ENCODE peak calls at places on chromosome 19, in five cellular contexts. One of them, this sample, is unnamed.

GRCh38 chr19:13961826-13962737 is 9.8 kb downstream of the DCAF15 start:
- DNase-seq in CD8-positive, alpha-beta T cell: no peak
- DNase-seq in activated CD4-positive, alpha-beta T cell treated with anti-CD3 and anti-CD28 coated beads, Interleukin-2, amount 50 U/mL, for 1 hour: no peak
- DNase-seq in HS-27A: no peak
- DNase-seq in right cardiac atrium: peak
- DNase-seq in this sample: no peak

GRCh38 chr19:46065486-46065885 is 24.7 kb upstream of the IGFL4 start:
- DNase-seq in right cardiac atrium: no peak
- DNase-seq in HS-27A: no peak
- DNase-seq in CD8-positive, alpha-beta T cell: no peak
- DNase-seq in activated CD4-positive, alpha-beta T cell treated with anti-CD3 and anti-CD28 coated beads, Interleukin-2, amount 50 U/mL, for 1 hour: no peak
- DNase-seq in this sample: no peak

GRCh38 chr19:21604351-21604926 is 99.0 kb downstream of the ZNF429 start:
- DNase-seq in right cardiac atrium: no peak
- DNase-seq in activated CD4-positive, alpha-beta T cell treated with anti-CD3 and anti-CD28 coated beads, Interleukin-2, amount 50 U/mL, for 1 hour: no peak
- DNase-seq in CD8-positive, alpha-beta T cell: no peak
- DNase-seq in HS-27A: no peak
- DNase-seq in this sample: no peak

GRCh38 chr19:20278342-20278741 is 111.3 kb downstream of the ZNF486 start:
- DNase-seq in HS-27A: no peak
- DNase-seq in right cardiac atrium: no peak
- DNase-seq in CD8-positive, alpha-beta T cell: no peak
- DNase-seq in activated CD4-positive, alpha-beta T cell treated with anti-CD3 and anti-CD28 coated beads, Interleukin-2, amount 50 U/mL, for 1 hour: no peak
- DNase-seq in this sample: no peak

GRCh38 chr19:46913852-46914430 is 53.1 kb downstream of the ARHGAP35 start:
- DNase-seq in CD8-positive, alpha-beta T cell: no peak
- DNase-seq in HS-27A: no peak
- DNase-seq in activated CD4-positive, alpha-beta T cell treated with anti-CD3 and anti-CD28 coated beads, Interleukin-2, amount 50 U/mL, for 1 hour: no peak
- DNase-seq in right cardiac atrium: no peak
- DNase-seq in this sample: peak

GRCh38 chr19:14368011-14368513 is 13.2 kb upstream of the ADGRE5 start:
- DNase-seq in HS-27A: no peak
- DNase-seq in activated CD4-positive, alpha-beta T cell treated with anti-CD3 and anti-CD28 coated beads, Interleukin-2, amount 50 U/mL, for 1 hour: no peak
- DNase-seq in CD8-positive, alpha-beta T cell: no peak
- DNase-seq in right cardiac atrium: no peak
- DNase-seq in this sample: no peak

GRCh38 chr19:6753178-6754031 is 13.8 kb downstream of the SH2D3A start:
- DNase-seq in activated CD4-positive, alpha-beta T cell treated with anti-CD3 and anti-CD28 coated beads, Interleukin-2, amount 50 U/mL, for 1 hour: peak
- DNase-seq in CD8-positive, alpha-beta T cell: peak
- DNase-seq in right cardiac atrium: peak
- DNase-seq in HS-27A: no peak
- DNase-seq in this sample: no peak

GRCh38 chr19:53545271-53546065 is 7.5 kb downstream of the ZNF331 start:
- DNase-seq in CD8-positive, alpha-beta T cell: no peak
- DNase-seq in HS-27A: peak
- DNase-seq in right cardiac atrium: no peak
- DNase-seq in activated CD4-positive, alpha-beta T cell treated with anti-CD3 and anti-CD28 coated beads, Interleukin-2, amount 50 U/mL, for 1 hour: no peak
- DNase-seq in this sample: peak

GRCh38 chr19:18895038-18895827 is 725 bp downstream of the CERS1 start:
- DNase-seq in activated CD4-positive, alpha-beta T cell treated with anti-CD3 and anti-CD28 coated beads, Interleukin-2, amount 50 U/mL, for 1 hour: no peak
- DNase-seq in CD8-positive, alpha-beta T cell: no peak
- DNase-seq in right cardiac atrium: peak
- DNase-seq in HS-27A: no peak
- DNase-seq in this sample: peak

GRCh38 chr19:4066176-4066606 is 508 bp downstream of the ZBTB7A start:
- DNase-seq in right cardiac atrium: peak
- DNase-seq in activated CD4-positive, alpha-beta T cell treated with anti-CD3 and anti-CD28 coated beads, Interleukin-2, amount 50 U/mL, for 1 hour: peak
- DNase-seq in HS-27A: no peak
- DNase-seq in CD8-positive, alpha-beta T cell: peak
- DNase-seq in this sample: no peak

GRCh38 chr19:28710278-28710677 is 502.7 kb downstream of the UQCRFS1 start:
- DNase-seq in activated CD4-positive, alpha-beta T cell treated with anti-CD3 and anti-CD28 coated beads, Interleukin-2, amount 50 U/mL, for 1 hour: no peak
- DNase-seq in right cardiac atrium: no peak
- DNase-seq in CD8-positive, alpha-beta T cell: no peak
- DNase-seq in HS-27A: no peak
- DNase-seq in this sample: peak

GRCh38 chr19:32311371-32311770 is 34.0 kb upstream of the ZNF507 start:
- DNase-seq in right cardiac atrium: no peak
- DNase-seq in CD8-positive, alpha-beta T cell: no peak
- DNase-seq in activated CD4-positive, alpha-beta T cell treated with anti-CD3 and anti-CD28 coated beads, Interleukin-2, amount 50 U/mL, for 1 hour: no peak
- DNase-seq in HS-27A: no peak
- DNase-seq in this sample: no peak

GRCh38 chr19:1417681-1418493 is 10.5 kb downstream of the DAZAP1 start:
- DNase-seq in right cardiac atrium: peak
- DNase-seq in activated CD4-positive, alpha-beta T cell treated with anti-CD3 and anti-CD28 coated beads, Interleukin-2, amount 50 U/mL, for 1 hour: no peak
- DNase-seq in CD8-positive, alpha-beta T cell: no peak
- DNase-seq in HS-27A: no peak
- DNase-seq in this sample: no peak

GRCh38 chr19:9986787-9987281 is 23.5 kb downstream of the COL5A3 start:
- DNase-seq in CD8-positive, alpha-beta T cell: no peak
- DNase-seq in activated CD4-positive, alpha-beta T cell treated with anti-CD3 and anti-CD28 coated beads, Interleukin-2, amount 50 U/mL, for 1 hour: no peak
- DNase-seq in right cardiac atrium: peak
- DNase-seq in HS-27A: no peak
- DNase-seq in this sample: no peak

GRCh38 chr19:20662421-20663105 is 1.2 kb upstream of the ZNF626 start:
- DNase-seq in activated CD4-positive, alpha-beta T cell treated with anti-CD3 and anti-CD28 coated beads, Interleukin-2, amount 50 U/mL, for 1 hour: no peak
- DNase-seq in CD8-positive, alpha-beta T cell: no peak
- DNase-seq in right cardiac atrium: no peak
- DNase-seq in HS-27A: no peak
- DNase-seq in this sample: no peak

GRCh38 chr19:3360494-3361383 is 5.6 kb upstream of the NFIC start:
- DNase-seq in activated CD4-positive, alpha-beta T cell treated with anti-CD3 and anti-CD28 coated beads, Interleukin-2, amount 50 U/mL, for 1 hour: peak
- DNase-seq in right cardiac atrium: peak
- DNase-seq in CD8-positive, alpha-beta T cell: peak
- DNase-seq in HS-27A: no peak
- DNase-seq in this sample: peak

GRCh38 chr19:18634612-18635290 is 2.1 kb upstream of the KLHL26 start:
- DNase-seq in CD8-positive, alpha-beta T cell: no peak
- DNase-seq in right cardiac atrium: peak
- DNase-seq in HS-27A: no peak
- DNase-seq in activated CD4-positive, alpha-beta T cell treated with anti-CD3 and anti-CD28 coated beads, Interleukin-2, amount 50 U/mL, for 1 hour: no peak
- DNase-seq in this sample: no peak

GRCh38 chr19:43300876-43301765 is 31.8 kb upstream of the PSG9 start:
- DNase-seq in CD8-positive, alpha-beta T cell: no peak
- DNase-seq in activated CD4-positive, alpha-beta T cell treated with anti-CD3 and anti-CD28 coated beads, Interleukin-2, amount 50 U/mL, for 1 hour: no peak
- DNase-seq in HS-27A: no peak
- DNase-seq in right cardiac atrium: no peak
- DNase-seq in this sample: peak

GRCh38 chr19:40465025-40465780 is at the start of gene BLVRB:
- DNase-seq in right cardiac atrium: no peak
- DNase-seq in CD8-positive, alpha-beta T cell: no peak
- DNase-seq in activated CD4-positive, alpha-beta T cell treated with anti-CD3 and anti-CD28 coated beads, Interleukin-2, amount 50 U/mL, for 1 hour: no peak
- DNase-seq in HS-27A: no peak
- DNase-seq in this sample: no peak